ENCODE peak calls at places on chromosomes 7 and 10, in ten cellular contexts. K, Z, H, M, S, V, Y, R, C and D are unnamed samples.

GRCh38 chr7:12158334-12159060 is 52.6 kb upstream of the TMEM106B start:
- ATAC-seq in K (no peak), Z (peak), H (no peak), M (no peak), S (peak), V (no peak), Y (no peak), R (no peak), C (no peak), D (no peak)

GRCh38 chr7:132646064-132646463 is 69.8 kb upstream of the PLXNA4 start:
- ATAC-seq in K (no peak), Z (no peak), H (no peak), M (no peak), S (no peak), V (no peak), Y (no peak), R (no peak), C (no peak), D (no peak)

GRCh38 chr10:126598009-126598408 is 72.5 kb downstream of the C10orf90 start:
- ATAC-seq in K (peak), Z (peak), H (no peak), M (peak), S (peak), V (no peak), Y (no peak), R (no peak), C (peak), D (peak)

GRCh38 chr10:50228672-50229071 is 22.6 kb downstream of the ASAH2 start:
- ATAC-seq in K (no peak), Z (no peak), H (no peak), M (no peak), S (no peak), V (no peak), Y (no peak), R (no peak), C (no peak), D (no peak)

GRCh38 chr7:48429117-48429516 is 257.9 kb downstream of the ABCA13 start:
- ATAC-seq in K (no peak), Z (no peak), H (no peak), M (no peak), S (no peak), V (no peak), Y (no peak), R (no peak), C (no peak), D (no peak)

GRCh38 chr10:113493195-113493594 is 59.7 kb upstream of the HABP2 start:
- ATAC-seq in K (no peak), Z (no peak), H (no peak), M (no peak), S (peak), V (no peak), Y (no peak), R (no peak), C (no peak), D (peak)

GRCh38 chr10:111093741-111094380 is 17.0 kb downstream of the ADRA2A start:
- ATAC-seq in K (peak), Z (no peak), H (no peak), M (no peak), S (peak), V (no peak), Y (no peak), R (no peak), C (no peak), D (no peak)

GRCh38 chr10:34474060-34474376 is 341.1 kb downstream of the PARD3 start:
- ATAC-seq in K (no peak), Z (no peak), H (no peak), M (no peak), S (peak), V (peak), Y (no peak), R (no peak), C (peak), D (peak)

GRCh38 chr10:49282879-49283321 is 16.1 kb upstream of the C10orf71 start:
- ATAC-seq in K (no peak), Z (no peak), H (peak), M (no peak), S (peak), V (peak), Y (no peak), R (no peak), C (no peak), D (no peak)

GRCh38 chr7:135195968-135196629 is 15.2 kb downstream of the WDR91 start:
- ATAC-seq in K (peak), Z (no peak), H (no peak), M (no peak), S (no peak), V (no peak), Y (no peak), R (no peak), C (no peak), D (peak)

GRCh38 chr7:101733713-101734475 is 83.5 kb upstream of the CUX1 start:
- ATAC-seq in K (no peak), Z (peak), H (peak), M (peak), S (peak), V (peak), Y (no peak), R (no peak), C (peak), D (no peak)

GRCh38 chr10:62839595-62839994 is 23.4 kb upstream of the EGR2 start:
- ATAC-seq in K (peak), Z (no peak), H (no peak), M (no peak), S (no peak), V (no peak), Y (no peak), R (no peak), C (no peak), D (no peak)

GRCh38 chr10:51894752-51895151 is 195.4 kb upstream of the CSTF2T start:
- ATAC-seq in K (no peak), Z (peak), H (no peak), M (peak), S (no peak), V (peak), Y (no peak), R (no peak), C (no peak), D (no peak)

GRCh38 chr10:68721673-68721963 is 579 bp downstream of the CCAR1 start:
- ATAC-seq in K (peak), Z (peak), H (no peak), M (no peak), S (no peak), V (peak), Y (no peak), R (no peak), C (no peak), D (no peak)

GRCh38 chr7:30559566-30559965 is 35.1 kb upstream of the GARS1 start:
- ATAC-seq in K (no peak), Z (no peak), H (no peak), M (no peak), S (peak), V (no peak), Y (no peak), R (no peak), C (no peak), D (no peak)

GRCh38 chr7:102925962-102926825 is 13.4 kb downstream of the LRRC17 start:
- ATAC-seq in K (no peak), Z (peak), H (no peak), M (no peak), S (no peak), V (no peak), Y (no peak), R (no peak), C (no peak), D (no peak)

GRCh38 chr7:1309290-1309689 is 76.6 kb downstream of the UNCX start:
- ATAC-seq in K (no peak), Z (no peak), H (no peak), M (no peak), S (no peak), V (no peak), Y (no peak), R (no peak), C (no peak), D (no peak)

GRCh38 chr7:7321681-7322080 is 139.3 kb downstream of the C1GALT1 start:
- ATAC-seq in K (no peak), Z (no peak), H (peak), M (no peak), S (peak), V (no peak), Y (no peak), R (peak), C (peak), D (peak)

GRCh38 chr7:158648787-158649186 is 55.8 kb downstream of the NCAPG2 start:
- ATAC-seq in K (no peak), Z (peak), H (no peak), M (no peak), S (no peak), V (no peak), Y (no peak), R (no peak), C (peak), D (no peak)

GRCh38 chr10:91758303-91759146 is 39.7 kb upstream of the TNKS2 start:
- ATAC-seq in K (peak), Z (peak), H (peak), M (peak), S (peak), V (no peak), Y (no peak), R (peak), C (peak), D (peak)

GRCh38 chr7:28293529-28293835 is 112.9 kb upstream of the JAZF1 start:
- ATAC-seq in K (no peak), Z (no peak), H (no peak), M (no peak), S (no peak), V (no peak), Y (no peak), R (no peak), C (no peak), D (no peak)

GRCh38 chr7:122719010-122719578 is 16.4 kb upstream of the RNF148 start:
- ATAC-seq in K (no peak), Z (no peak), H (no peak), M (no peak), S (no peak), V (no peak), Y (no peak), R (no peak), C (peak), D (no peak)

GRCh38 chr10:99983280-99983988 is 26.3 kb downstream of the DNMBP start:
- ATAC-seq in K (no peak), Z (peak), H (peak), M (peak), S (no peak), V (peak), Y (no peak), R (peak), C (peak), D (peak)

GRCh38 chr7:80106498-80107113 is 28.0 kb upstream of the GNAI1 start:
- ATAC-seq in K (peak), Z (no peak), H (no peak), M (no peak), S (no peak), V (no peak), Y (no peak), R (no peak), C (peak), D (no peak)

GRCh38 chr10:71242621-71243009 is 30.2 kb downstream of the UNC5B start:
- ATAC-seq in K (no peak), Z (no peak), H (peak), M (no peak), S (no peak), V (no peak), Y (no peak), R (no peak), C (no peak), D (no peak)

GRCh38 chr7:45643630-45644029 is 69.5 kb downstream of the ADCY1 start:
- ATAC-seq in K (no peak), Z (no peak), H (no peak), M (no peak), S (no peak), V (no peak), Y (no peak), R (no peak), C (no peak), D (no peak)

GRCh38 chr10:101778781-101779543 is 3.0 kb upstream of the FGF8 start:
- ATAC-seq in K (no peak), Z (no peak), H (peak), M (peak), S (no peak), V (no peak), Y (no peak), R (peak), C (peak), D (peak)

GRCh38 chr10:6254200-6254599 is 51.5 kb downstream of the PFKFB3 start:
- ATAC-seq in K (peak), Z (no peak), H (no peak), M (no peak), S (no peak), V (no peak), Y (no peak), R (peak), C (peak), D (no peak)

GRCh38 chr7:134888141-134888740 is 98.1 kb upstream of the AGBL3 start:
- ATAC-seq in K (no peak), Z (no peak), H (no peak), M (no peak), S (no peak), V (no peak), Y (no peak), R (no peak), C (no peak), D (peak)

GRCh38 chr7:157423348-157423747 is 86.5 kb downstream of the DNAJB6 start:
- ATAC-seq in K (no peak), Z (no peak), H (no peak), M (peak), S (no peak), V (no peak), Y (no peak), R (no peak), C (no peak), D (no peak)

GRCh38 chr7:29381206-29382094 is 182.2 kb upstream of the PRR15 start:
- ATAC-seq in K (no peak), Z (no peak), H (no peak), M (no peak), S (no peak), V (no peak), Y (no peak), R (no peak), C (no peak), D (no peak)

GRCh38 chr10:14569274-14570060 is 205.2 kb downstream of the FAM107B start:
- ATAC-seq in K (no peak), Z (no peak), H (no peak), M (no peak), S (no peak), V (no peak), Y (peak), R (no peak), C (peak), D (peak)

GRCh38 chr7:124784879-124785818 is 19.6 kb upstream of the GPR37 start:
- ATAC-seq in K (peak), Z (peak), H (peak), M (peak), S (peak), V (peak), Y (no peak), R (no peak), C (peak), D (peak)

GRCh38 chr7:37943905-37944736 is 23.7 kb downstream of the EPDR1 start:
- ATAC-seq in K (no peak), Z (no peak), H (peak), M (peak), S (no peak), V (no peak), Y (no peak), R (no peak), C (no peak), D (no peak)

GRCh38 chr10:117226813-117227451 is 14.0 kb upstream of the SLC18A2 start:
- ATAC-seq in K (no peak), Z (peak), H (no peak), M (no peak), S (peak), V (no peak), Y (no peak), R (no peak), C (peak), D (peak)

GRCh38 chr7:57308631-57309408 is 141.2 kb upstream of the ZNF716 start:
- ATAC-seq in K (no peak), Z (no peak), H (peak), M (peak), S (no peak), V (no peak), Y (no peak), R (no peak), C (no peak), D (no peak)

GRCh38 chr10:18576586-18576985 is 74.8 kb downstream of the NSUN6 start:
- ATAC-seq in K (no peak), Z (no peak), H (no peak), M (no peak), S (no peak), V (no peak), Y (no peak), R (no peak), C (no peak), D (no peak)